ENCODE peak calls at places on chromosomes 13 and 19, in ten cellular contexts. T is dermis microvascular lymphatic vessel endothelial cell; M is activated T-cell treated with anti-CD3 and anti-CD28 coated beads for 1 hour; L is dermis blood vessel endothelial cell; Z is stimulated activated CD4-positive, alpha-beta T cell treated with anti-CD3 and anti-CD28 coated beads, Interleukin-1b, Interleukin-23, amount 100 ng/mL, for 24 hours; C is AG04450; H is HCEC 1CT; G is NCI-H82; Y is amygdala; N is GM23248. B is an unnamed sample.

GRCh38 chr19:1516395-1516753 is 3.6 kb upstream of the ADAMTSL5 start:
- DNase-seq in L (no peak), C (no peak), Y (no peak), Z (no peak), H (no peak), M (no peak), T (no peak), G (peak; percentile 51), N (no peak), B (no peak)

GRCh38 chr19:41552558-41552957 is 23.4 kb upstream of the CEACAM21 start:
- DNase-seq in N (no peak), Y (no peak), T (no peak), M (no peak), C (no peak), H (no peak), L (no peak), G (no peak), Z (no peak), B (no peak)

GRCh38 chr19:33668968-33669367 is 47.2 kb downstream of the CHST8 start:
- DNase-seq in Y (no peak), L (no peak), C (no peak), G (no peak), T (no peak), Z (no peak), H (no peak), M (no peak), N (no peak), B (no peak)

GRCh38 chr13:83732755-83733154 is 149.5 kb downstream of the SLITRK1 start:
- DNase-seq in H (peak; percentile 5), G (no peak), L (no peak), N (no peak), Y (no peak), Z (no peak), T (no peak), C (no peak), M (no peak), B (no peak)

GRCh38 chr13:33628662-33629061 is 189.3 kb upstream of the RFC3 start:
- DNase-seq in Z (no peak), G (no peak), N (no peak), M (no peak), T (no peak), L (no peak), Y (no peak), C (no peak), H (no peak), B (no peak)

GRCh38 chr13:26910754-26911465 is 150.3 kb upstream of the GPR12 start:
- DNase-seq in N (no peak), Z (no peak), C (no peak), T (no peak), M (no peak), L (no peak), Y (peak; percentile 15), H (no peak), G (no peak), B (no peak)

GRCh38 chr13:97223711-97224461 is 1.8 kb downstream of the MBNL2 start:
- DNase-seq in G (peak; percentile 88), N (peak; percentile 94), T (no peak), Y (no peak), C (peak; percentile 83), H (peak; percentile 89), M (no peak), L (peak; percentile 91), Z (no peak), B (no peak)

GRCh38 chr13:63700366-63700765 is 2284.7 kb upstream of the PCDH20 start:
- DNase-seq in L (no peak), C (no peak), N (no peak), Z (no peak), H (no peak), T (no peak), G (no peak), Y (no peak), M (no peak), B (no peak)

GRCh38 chr19:47310819-47311218 is 1.2 kb downstream of the C5AR1 start:
- DNase-seq in T (no peak), N (peak; percentile 34), L (no peak), H (no peak), M (no peak), C (no peak), Y (no peak), Z (no peak), G (peak; percentile 54), B (no peak)

GRCh38 chr19:53621885-53622710 is 9.7 kb upstream of the DPRX start:
- DNase-seq in Z (no peak), G (no peak), C (no peak), M (no peak), H (no peak), T (peak; percentile 61), L (peak; percentile 76), Y (no peak), N (no peak), B (no peak)

GRCh38 chr13:80131204-80131603 is 209.7 kb downstream of the SPRY2 start:
- DNase-seq in G (no peak), N (peak; percentile 80), M (no peak), C (no peak), H (peak; percentile 71), L (peak; percentile 63), T (peak; percentile 33), Z (no peak), Y (peak; percentile 55), B (no peak)

GRCh38 chr19:56176881-56177280 is 1.1 kb downstream of the GALP start:
- DNase-seq in Y (no peak), H (no peak), Z (no peak), M (no peak), G (no peak), C (no peak), N (no peak), T (no peak), L (no peak), B (no peak)

GRCh38 chr13:27496851-27497250 is 46.5 kb upstream of the MTIF3 start:
- DNase-seq in M (no peak), Y (no peak), N (no peak), G (no peak), C (no peak), T (no peak), L (no peak), Z (no peak), H (no peak), B (no peak)

GRCh38 chr13:100527644-100528043 is 60.9 kb downstream of the GGACT start:
- DNase-seq in G (no peak), T (no peak), C (no peak), Y (no peak), M (no peak), Z (no peak), L (no peak), N (no peak), H (no peak), B (no peak)

GRCh38 chr19:1790054-1790762 is 21.9 kb downstream of the ATP8B3 start:
- DNase-seq in Y (no peak), Z (no peak), G (no peak), H (no peak), T (no peak), C (no peak), L (no peak), M (no peak), N (no peak), B (no peak)

GRCh38 chr19:30086220-30086619 is 144.2 kb downstream of the URI1 start:
- DNase-seq in Y (no peak), T (no peak), N (no peak), M (no peak), G (no peak), L (no peak), H (no peak), Z (no peak), C (no peak), B (no peak)

GRCh38 chr19:23698711-23699520 is 11.9 kb upstream of the ZNF675 start:
- DNase-seq in G (peak; percentile 83), H (no peak), Z (no peak), L (no peak), N (peak; percentile 2), Y (no peak), M (no peak), C (no peak), T (no peak), B (no peak)

GRCh38 chr19:37999309-38000213 is 92.6 kb downstream of the SIPA1L3 start:
- DNase-seq in Z (no peak), L (peak; percentile 95), G (no peak), M (no peak), Y (no peak), N (peak; percentile 97), T (peak; percentile 81), C (peak; percentile 92), H (peak; percentile 99), B (no peak)

GRCh38 chr13:38990693-38991092 is at the start of gene STOML3:
- DNase-seq in H (no peak), T (no peak), C (no peak), G (no peak), Y (no peak), N (no peak), Z (no peak), M (no peak), L (peak; percentile 38), B (no peak)

GRCh38 chr19:34269081-34269480 is 14.7 kb downstream of the GARRE1 start:
- DNase-seq in M (no peak), N (no peak), T (no peak), L (peak; percentile 40), C (no peak), Z (no peak), H (no peak), G (no peak), Y (no peak), B (no peak)

GRCh38 chr19:41699231-41699967 is 9.0 kb upstream of the CEACAM5 start:
- DNase-seq in L (no peak), M (no peak), T (no peak), G (no peak), H (no peak), Y (no peak), N (no peak), Z (no peak), C (no peak), B (no peak)

GRCh38 chr13:48334534-48335127 is 31.1 kb downstream of the RB1 start:
- DNase-seq in C (no peak), T (peak; percentile 48), G (peak; percentile 52), L (peak; percentile 69), Y (no peak), N (peak; percentile 59), M (no peak), Z (no peak), H (peak; percentile 52), B (no peak)

GRCh38 chr19:38089440-38089839 is 134.6 kb downstream of the DPF1 start:
- DNase-seq in G (no peak), T (no peak), Z (no peak), C (no peak), L (no peak), M (no peak), Y (no peak), H (no peak), N (no peak), B (no peak)